ENCODE peak calls at places on chromosomes 4 and X, in six cellular contexts. H is stomach, S is GM12892, Z is suprapubic skin, N is sigmoid colon, M is HCT116. Y is an unnamed sample.

GRCh38 chr4:7430368-7430964 is 4.3 kb downstream of the PSAPL1 start:
- DNase-seq in N (peak; percentile 57), M (peak; percentile 2), S (no peak), Z (peak; percentile 72), H (peak; percentile 24), Y (peak; percentile 74)

GRCh38 chr4:107312366-107312765 is 276.3 kb upstream of the DKK2 start:
- DNase-seq in N (no peak), Z (no peak), H (no peak), M (no peak), S (no peak), Y (no peak)

GRCh38 chr4:68655764-68656444 is 14.5 kb downstream of the UGT2B15 start:
- DNase-seq in Z (no peak), N (no peak), S (no peak), H (no peak), M (no peak), Y (peak; percentile 31)

GRCh38 chr4:78692815-78693156 is 83.4 kb upstream of the BMP2K start:
- DNase-seq in H (no peak), M (no peak), N (no peak), Z (no peak), S (no peak), Y (no peak)

GRCh38 chr4:87982036-87982435 is 6.5 kb downstream of the SPP1 start:
- DNase-seq in Z (no peak), H (no peak), M (no peak), N (no peak), S (no peak), Y (no peak)

GRCh38 chr4:149521611-149522010 is 294.0 kb downstream of the IQCM start:
- DNase-seq in Z (no peak), M (peak; percentile 10), H (no peak), S (no peak), N (no peak), Y (no peak)

GRCh38 chr4:176256921-176257320 is 12.1 kb downstream of the ASB5 start:
- DNase-seq in Z (no peak), N (no peak), S (no peak), H (no peak), M (no peak), Y (no peak)

GRCh38 chrX:56729152-56729557 is at the start of gene NBDY:
- DNase-seq in N (no peak), H (peak; percentile 33), S (no peak), M (no peak), Z (no peak), Y (peak; percentile 46)

GRCh38 chr4:8844976-8845690 is 26.5 kb downstream of the HMX1 start:
- DNase-seq in M (no peak), N (peak; percentile 41), Z (peak; percentile 50), H (no peak), S (no peak), Y (no peak)

GRCh38 chr4:185144601-185145240 is 1.7 kb downstream of the SLC25A4 start:
- DNase-seq in Z (no peak), N (no peak), S (no peak), H (no peak), M (no peak), Y (no peak)

GRCh38 chr4:165288639-165289428 is 38.6 kb upstream of the MSMO1 start:
- DNase-seq in N (no peak), H (no peak), M (no peak), Z (no peak), S (no peak), Y (no peak)

GRCh38 chr4:141132689-141133145 is 552 bp downstream of the RNF150 start:
- DNase-seq in Z (no peak), N (peak; percentile 81), H (no peak), S (peak; percentile 19), M (no peak), Y (peak; percentile 52)

GRCh38 chr4:114043116-114043515 is 63.7 kb upstream of the ARSJ start:
- DNase-seq in Z (no peak), S (no peak), N (no peak), H (no peak), M (no peak), Y (no peak)

GRCh38 chr4:163536101-163536500 is 41.6 kb downstream of the TMA16 start:
- DNase-seq in N (no peak), Z (no peak), M (no peak), S (no peak), H (no peak), Y (no peak)

GRCh38 chrX:134764202-134764785 is 106.0 kb upstream of the PLAC1 start:
- DNase-seq in S (no peak), N (no peak), Z (no peak), M (peak; percentile 57), H (no peak), Y (peak; percentile 87)

GRCh38 chr4:187615972-187616371 is 379.6 kb upstream of the ZFP42 start:
- DNase-seq in M (no peak), N (no peak), H (no peak), Z (no peak), S (no peak), Y (no peak)

GRCh38 chr4:41665808-41666207 is 82.7 kb downstream of the PHOX2B start:
- DNase-seq in H (no peak), S (no peak), N (no peak), M (no peak), Z (no peak), Y (no peak)
- TF ChIP-seq POLR2AphosphoS5 in H (no peak), S (no peak), N (no peak), M (no peak), Z (no peak), Y (no peak)

GRCh38 chrX:87517571-87518141 is at the start of gene KLHL4:
- DNase-seq in N (no peak), S (no peak), M (no peak), Z (no peak), H (no peak), Y (peak; percentile 80)
- TF ChIP-seq POLR2AphosphoS5 in N (peak; percentile 58), S (no peak), M (no peak), Z (no peak), H (peak; percentile 2), Y (no peak)

GRCh38 chrX:132463411-132463810 is 25.4 kb downstream of the MBNL3 start:
- DNase-seq in Z (no peak), N (no peak), H (no peak), M (peak; percentile 8), S (no peak), Y (peak; percentile 66)

GRCh38 chrX:132470179-132470578 is 18.7 kb downstream of the MBNL3 start:
- DNase-seq in M (no peak), H (no peak), S (no peak), N (no peak), Z (no peak), Y (no peak)

GRCh38 chrX:132470830-132471229 is 18.0 kb downstream of the MBNL3 start:
- DNase-seq in M (no peak), H (no peak), N (no peak), Z (no peak), S (no peak), Y (no peak)

GRCh38 chrX:132468454-132468853 is 20.4 kb downstream of the MBNL3 start:
- DNase-seq in N (no peak), H (no peak), Z (no peak), M (no peak), S (no peak), Y (no peak)

GRCh38 chrX:132467029-132467428 is 21.8 kb downstream of the MBNL3 start:
- DNase-seq in S (no peak), N (no peak), Z (no peak), M (no peak), H (no peak), Y (no peak)
- TF ChIP-seq POLR2AphosphoS5 in S (no peak), N (no peak), Z (no peak), M (no peak), H (peak; percentile 29), Y (no peak)

GRCh38 chr4:38334791-38335190 is 329.2 kb upstream of the KLF3 start:
- DNase-seq in M (no peak), H (no peak), Z (no peak), S (no peak), N (no peak), Y (no peak)
- TF ChIP-seq POLR2AphosphoS5 in M (no peak), H (no peak), Z (no peak), S (no peak), N (no peak), Y (no peak)

GRCh38 chr4:793941-794621 is 31.8 kb downstream of the CPLX1 start:
- DNase-seq in S (no peak), Z (no peak), M (no peak), N (no peak), H (no peak), Y (no peak)

GRCh38 chr4:796206-796605 is 29.7 kb downstream of the CPLX1 start:
- DNase-seq in S (no peak), M (no peak), N (no peak), Z (no peak), H (no peak), Y (no peak)

GRCh38 chr4:795726-796119 is 30.2 kb downstream of the CPLX1 start:
- DNase-seq in S (no peak), Z (no peak), H (no peak), M (no peak), N (no peak), Y (no peak)

GRCh38 chr4:794911-795725 is 30.8 kb downstream of the CPLX1 start:
- DNase-seq in Z (no peak), M (no peak), N (no peak), S (no peak), H (no peak), Y (peak; percentile 62)

GRCh38 chr4:797066-797465 is 28.9 kb downstream of the CPLX1 start:
- DNase-seq in N (no peak), Z (no peak), H (no peak), M (no peak), S (no peak), Y (no peak)
- TF ChIP-seq POLR2AphosphoS5 in N (no peak), Z (no peak), H (no peak), M (no peak), S (no peak), Y (no peak)

GRCh38 chr4:181676546-181676945 is 566.7 kb upstream of the TENM3 start:
- DNase-seq in S (no peak), N (no peak), M (no peak), Z (no peak), H (no peak), Y (no peak)

GRCh38 chr4:181679754-181680153 is 563.4 kb upstream of the TENM3 start:
- DNase-seq in Z (no peak), N (no peak), M (no peak), S (no peak), H (no peak), Y (no peak)

GRCh38 chr4:181674315-181674714 is 568.9 kb upstream of the TENM3 start:
- DNase-seq in H (no peak), M (no peak), N (no peak), S (no peak), Z (no peak), Y (no peak)

GRCh38 chr4:181677203-181677602 is 566.0 kb upstream of the TENM3 start:
- DNase-seq in S (no peak), M (no peak), N (no peak), Z (no peak), H (no peak), Y (no peak)

GRCh38 chr4:181677621-181678020 is 565.6 kb upstream of the TENM3 start:
- DNase-seq in Z (no peak), M (no peak), N (no peak), H (no peak), S (no peak), Y (no peak)
- TF ChIP-seq POLR2AphosphoS5 in Z (no peak), M (no peak), N (no peak), H (no peak), S (no peak), Y (no peak)